ENCODE peak calls at places on chromosomes 3 and 15, in seven cellular contexts. Q is cardiac fibroblast, I is upper lobe of right lung, L is choroid plexus epithelial cell, M is mesendoderm, V is neural progenitor cell, T is GM23248. X is an unnamed sample.

GRCh38 chr3:64501298-64501906 is 186.4 kb downstream of the ADAMTS9 start:
- DNase-seq in Q (no peak), L (peak; percentile 81), I (no peak), M (no peak), V (peak; percentile 15), T (no peak), X (no peak)

GRCh38 chr15:56293495-56294292 is 50.0 kb upstream of the RFX7 start:
- DNase-seq in I (no peak), L (no peak), V (no peak), M (no peak), Q (no peak), T (no peak), X (no peak)

GRCh38 chr15:74025436-74025835 is 30.9 kb downstream of the PML start:
- DNase-seq in L (peak; percentile 47), V (no peak), T (peak; percentile 70), I (peak; percentile 20), M (no peak), Q (peak; percentile 56), X (no peak)

GRCh38 chr3:37291275-37291700 is 116.9 kb upstream of the LRRFIP2 start:
- DNase-seq in V (no peak), M (peak; percentile 70), I (no peak), L (peak; percentile 74), T (peak; percentile 77), Q (peak; percentile 84), X (no peak)

GRCh38 chr3:151443583-151443982 is 17.3 kb downstream of the IGSF10 start:
- DNase-seq in M (peak; percentile 39), T (peak; percentile 25), L (peak; percentile 30), Q (no peak), I (no peak), V (peak; percentile 66), X (no peak)

GRCh38 chr3:193563999-193564398 is 9.3 kb upstream of the ATP13A4 start:
- DNase-seq in T (peak; percentile 7), Q (peak; percentile 5), I (no peak), M (peak; percentile 69), V (peak; percentile 50), L (peak; percentile 5), X (peak; percentile 26)

GRCh38 chr3:73848173-73848751 is 223.5 kb upstream of the PDZRN3 start:
- DNase-seq in V (peak; percentile 51), T (peak; percentile 72), I (no peak), L (peak; percentile 69), Q (peak; percentile 65), M (peak; percentile 41), X (peak; percentile 13)

GRCh38 chr3:158731525-158731924 is 732 bp downstream of the RARRES1 start:
- DNase-seq in V (peak; percentile 20), T (no peak), M (no peak), I (no peak), Q (no peak), L (no peak), X (peak; percentile 30)

GRCh38 chr3:161576733-161577510 is 80.3 kb downstream of the OTOL1 start:
- DNase-seq in T (peak; percentile 3), Q (no peak), M (no peak), I (no peak), V (no peak), L (no peak), X (no peak)

GRCh38 chr3:127200086-127200691 is 7.3 kb downstream of the PRR23E start:
- DNase-seq in Q (no peak), M (no peak), I (no peak), T (no peak), L (no peak), V (no peak), X (no peak)

GRCh38 chr3:197428117-197428761 is 127.5 kb downstream of the BDH1 start:
- DNase-seq in M (no peak), I (peak; percentile 63), Q (peak; percentile 19), T (peak; percentile 76), L (peak; percentile 56), V (peak; percentile 47), X (no peak)

GRCh38 chr3:15858547-15859506 is 61.0 kb upstream of the ANKRD28 start:
- DNase-seq in M (peak; percentile 77), I (peak; percentile 87), T (peak; percentile 32), L (peak; percentile 17), Q (peak; percentile 5), V (peak; percentile 60), X (peak; percentile 78)

GRCh38 chr15:39281094-39281493 is 299.8 kb upstream of the THBS1 start:
- DNase-seq in L (peak; percentile 94), M (no peak), T (peak; percentile 47), Q (peak; percentile 45), I (no peak), V (no peak), X (no peak)

GRCh38 chr3:194570898-194571297 is 62.3 kb downstream of the TMEM44 start:
- DNase-seq in M (no peak), T (no peak), I (no peak), V (no peak), L (no peak), Q (no peak), X (no peak)

GRCh38 chr3:194571491-194571941 is 61.7 kb downstream of the TMEM44 start:
- DNase-seq in T (no peak), L (no peak), V (no peak), I (no peak), Q (no peak), M (no peak), X (no peak)

GRCh38 chr3:194572944-194573491 is 60.2 kb downstream of the TMEM44 start:
- DNase-seq in Q (peak; percentile 93), T (peak; percentile 67), M (no peak), L (peak; percentile 70), I (no peak), V (no peak), X (no peak)

GRCh38 chr3:194573680-194574437 is 59.4 kb downstream of the TMEM44 start:
- DNase-seq in V (peak; percentile 76), T (peak; percentile 52), M (peak; percentile 84), I (no peak), Q (peak; percentile 72), L (peak; percentile 70), X (peak; percentile 84)

DNA sequence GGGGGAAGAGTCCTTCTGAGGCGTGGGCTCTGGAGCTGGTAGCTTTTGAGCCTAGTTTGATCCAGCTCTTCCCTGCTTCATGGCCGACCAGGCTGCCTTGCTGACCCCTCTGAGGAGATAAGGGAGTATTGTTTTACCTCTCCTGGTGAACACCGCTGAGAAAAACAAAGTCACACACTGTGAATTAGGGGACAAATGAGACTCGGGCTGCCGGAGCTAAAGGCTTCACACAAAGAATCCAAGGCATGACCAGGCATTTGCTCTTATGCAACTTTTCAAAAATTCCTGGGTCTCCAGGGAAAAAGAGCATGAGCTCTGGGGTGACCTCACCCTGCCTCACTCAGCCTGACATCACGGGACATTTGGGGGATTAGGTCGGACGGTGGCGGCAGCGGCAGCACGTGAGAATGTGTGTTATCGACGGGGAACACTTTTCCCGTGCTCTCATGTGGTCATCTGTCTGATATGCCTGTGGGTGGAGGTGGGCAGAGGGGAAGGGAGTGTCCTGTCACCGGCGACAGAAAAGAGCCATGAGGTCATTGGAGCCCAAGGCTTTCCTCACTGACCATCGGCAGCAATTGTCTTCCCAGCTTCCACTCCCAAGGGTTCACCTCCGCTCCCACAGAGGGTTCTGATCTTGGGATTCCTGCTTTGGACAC is 61.0 kb downstream of the TMEM44 start:
- DNase-seq in T (peak; percentile 98), I (peak; percentile 74), V (peak; percentile 40), Q (peak; percentile 99), L (peak; percentile 88), M (peak; percentile 93), X (no peak)
- H3K4me3 ChIP-seq in T (peak overlapping the region; percentile 28), I (no peak overlapping the region), V (no peak overlapping the region), Q (peak overlapping the region; percentile 9), L (no peak overlapping the region), M (no peak overlapping the region), X (no peak overlapping the region)

GRCh38 chr3:187746479-187747335 is 1.4 kb upstream of the BCL6 start:
- DNase-seq in V (peak; percentile 69), I (no peak), M (peak; percentile 59), T (peak; percentile 64), L (peak; percentile 67), Q (peak; percentile 57), X (peak; percentile 28)
- H3K4me3 ChIP-seq in V (peak overlapping the region; percentile 78), I (peak overlapping the region; percentile 74), M (no peak overlapping the region), T (peak overlapping the region; percentile 96), L (peak overlapping the region; percentile 97), Q (peak overlapping the region; percentile 40), X (no peak overlapping the region)

DNA sequence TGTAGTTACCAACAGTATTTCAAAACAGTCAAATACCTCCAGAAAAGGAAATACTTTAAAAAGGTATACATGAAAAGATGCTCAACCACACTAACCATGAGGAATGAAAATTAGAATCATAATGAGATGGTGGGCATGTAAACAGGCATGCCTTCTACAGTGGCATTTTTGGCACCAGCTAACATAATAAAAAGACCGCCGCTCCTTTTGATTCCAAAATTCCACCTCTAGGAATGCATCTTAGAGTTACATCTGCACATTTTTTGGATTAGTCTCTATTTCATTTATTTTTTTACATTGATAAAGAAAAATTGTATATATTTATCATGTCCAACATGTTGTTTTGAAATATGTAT is 37.0 kb upstream of the SPTBN5 start:
- DNase-seq in V (no peak), T (no peak), Q (no peak), I (no peak), M (no peak), L (no peak), X (no peak)
- H3K4me3 ChIP-seq in V (no peak overlapping the region), T (no peak overlapping the region), Q (no peak overlapping the region), I (no peak overlapping the region), M (no peak overlapping the region), L (no peak overlapping the region), X (no peak overlapping the region)

DNA sequence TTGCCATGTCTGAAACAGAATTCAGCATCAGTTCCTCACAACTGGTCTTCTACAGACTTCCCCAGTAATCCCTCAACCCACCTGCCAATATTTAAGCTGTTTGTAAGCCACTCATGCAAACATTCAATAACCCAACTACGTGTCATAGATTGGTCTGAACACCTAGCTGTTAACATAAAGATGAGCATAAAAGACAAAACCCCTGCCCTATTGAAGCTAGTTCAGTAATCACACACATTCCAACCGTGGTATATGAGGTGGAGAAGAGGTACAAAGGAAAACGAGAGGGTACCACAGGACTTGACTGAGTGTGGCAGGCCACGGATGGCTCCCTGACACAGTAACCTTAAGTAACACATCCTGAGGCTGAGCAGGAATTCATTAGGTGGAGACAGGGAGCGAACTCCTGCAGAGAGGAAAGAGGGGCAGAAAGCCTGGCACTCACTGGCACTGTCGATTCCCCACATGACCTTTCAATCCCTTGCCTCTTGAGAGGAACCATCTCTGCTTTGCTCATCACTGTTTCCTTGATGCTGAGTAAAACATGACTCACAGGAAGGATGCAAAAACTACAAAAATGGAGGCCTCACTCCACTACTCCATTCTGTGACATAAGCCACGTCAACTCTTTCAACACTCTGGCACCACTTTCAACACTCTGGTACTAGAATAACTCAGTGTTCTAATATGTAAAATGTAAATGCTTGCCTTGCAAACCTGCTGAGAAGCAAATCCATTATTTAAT is 31.3 kb downstream of the RPN1 start:
- DNase-seq in Q (peak; percentile 98), L (peak; percentile 90), V (no peak), I (no peak), T (peak; percentile 94), M (no peak), X (no peak)
- H3K4me3 ChIP-seq in Q (no peak overlapping the region), L (no peak overlapping the region), V (no peak overlapping the region), I (no peak overlapping the region), T (peak overlapping the region; percentile 83), M (no peak overlapping the region), X (no peak overlapping the region)

X was measured in H7.